ENCODE peak calls at places on chromosomes 11 and 22, in seven cellular contexts. D is breast epithelium, F is mucosa of descending colon, C is uterus, M is upper lobe of right lung, K is GM13976, Y is GM06990. H is an unnamed sample.

GRCh38 chr11:128058580-128059208 is 528.7 kb downstream of the ETS1 start:
- DNase-seq in F (no peak), M (no peak), Y (no peak), K (no peak), C (no peak), D (no peak), H (no peak)

GRCh38 chr11:130738618-130739017 is 177.7 kb downstream of the SNX19 start:
- DNase-seq in Y (no peak), D (no peak), M (no peak), K (no peak), F (no peak), C (no peak), H (no peak)

GRCh38 chr11:19607656-19608360 is 104.8 kb upstream of the NAV2 start:
- DNase-seq in Y (no peak), K (no peak), C (no peak), F (no peak), D (no peak), M (no peak), H (no peak)

GRCh38 chr11:69912911-69913451 is 93.8 kb upstream of the FGF3 start:
- DNase-seq in M (peak; percentile 61), Y (no peak), D (peak; percentile 47), C (no peak), F (peak; percentile 35), K (no peak), H (no peak)

GRCh38 chr11:43738600-43739409 is 58.3 kb downstream of the HSD17B12 start:
- DNase-seq in F (no peak), Y (no peak), K (no peak), M (no peak), D (no peak), C (peak; percentile 11), H (no peak)

GRCh38 chr11:73201249-73201648 is 16.8 kb upstream of the P2RY2 start:
- DNase-seq in C (no peak), M (peak; percentile 84), K (no peak), Y (no peak), D (peak; percentile 51), F (no peak), H (no peak)

GRCh38 chr11:81112718-81113117 is 1620.9 kb downstream of the FAM181B start:
- DNase-seq in C (no peak), D (no peak), M (no peak), F (no peak), Y (no peak), K (no peak), H (no peak)

GRCh38 chr11:86629070-86629706 is 43.2 kb downstream of the ME3 start:
- DNase-seq in K (no peak), M (no peak), Y (no peak), F (peak; percentile 14), D (no peak), C (peak; percentile 37), H (no peak)

GRCh38 chr11:118380571-118380970 is 20.8 kb upstream of the ATP5MG start:
- DNase-seq in F (no peak), Y (no peak), D (no peak), C (no peak), M (no peak), K (no peak), H (no peak)

GRCh38 chr22:24810043-24810749 is 4.2 kb downstream of the SGSM1 start:
- DNase-seq in Y (no peak), M (no peak), C (peak; percentile 27), K (no peak), F (no peak), D (no peak), H (no peak)

GRCh38 chr11:71446150-71446549 is 2.0 kb downstream of the DHCR7 start:
- DNase-seq in M (no peak), Y (no peak), K (no peak), D (no peak), C (no peak), F (no peak), H (no peak)

GRCh38 chr11:69007978-69008381 is 5.1 kb downstream of the MRGPRF start:
- DNase-seq in F (no peak), K (no peak), D (no peak), M (peak; percentile 56), Y (no peak), C (peak; percentile 32), H (no peak)

GRCh38 chr11:84780689-84781293 is 846.4 kb downstream of the DLG2 start:
- DNase-seq in C (no peak), K (no peak), D (no peak), M (no peak), Y (no peak), F (no peak), H (no peak)

GRCh38 chr11:68843052-68843561 is 1.4 kb upstream of the CPT1A start:
- DNase-seq in M (no peak), K (peak; percentile 63), D (no peak), C (peak; percentile 54), F (peak; percentile 62), Y (peak; percentile 55), H (peak; percentile 70)

GRCh38 chr11:26993965-26994446 is at the start of gene FIBIN:
- DNase-seq in M (no peak), D (no peak), Y (no peak), K (no peak), C (peak; percentile 46), F (no peak), H (no peak)

GRCh38 chr22:29205598-29206371 is at the start of gene EMID1:
- DNase-seq in C (peak; percentile 39), K (peak; percentile 79), Y (peak; percentile 67), F (peak; percentile 40), D (no peak), M (peak; percentile 75), H (peak; percentile 87)

GRCh38 chr11:58059011-58059358 is 28.2 kb downstream of the OR6Q1 start:
- DNase-seq in M (no peak), K (no peak), F (no peak), Y (no peak), D (no peak), C (no peak), H (no peak)

GRCh38 chr11:14249121-14249963 is 109.6 kb downstream of the RRAS2 start:
- DNase-seq in C (peak; percentile 58), M (peak; percentile 74), D (peak; percentile 64), F (peak; percentile 41), Y (no peak), K (peak; percentile 60), H (peak; percentile 54)

GRCh38 chr11:64319421-64319761 is 1.5 kb downstream of the PRDX5 start:
- DNase-seq in C (no peak), M (peak; percentile 75), F (no peak), Y (no peak), K (no peak), D (no peak), H (no peak)

GRCh38 chr11:27599217-27599616 is 92.6 kb upstream of the LIN7C start:
- DNase-seq in K (no peak), C (no peak), F (no peak), M (no peak), D (no peak), Y (no peak), H (no peak)

GRCh38 chr11:48036011-48036410 is 55.7 kb downstream of the PTPRJ start:
- DNase-seq in F (no peak), D (no peak), C (no peak), K (no peak), Y (no peak), M (no peak), H (no peak)

GRCh38 chr11:1667906-1668305 is 29.1 kb upstream of the KRTAP5-6 start:
- DNase-seq in D (no peak), C (no peak), M (no peak), Y (no peak), F (no peak), K (no peak), H (no peak)

GRCh38 chr11:72584933-72585597 is 89.2 kb downstream of the PDE2A start:
- DNase-seq in M (no peak), D (no peak), C (no peak), F (no peak), K (no peak), Y (no peak), H (no peak)

GRCh38 chr22:46661221-46661851 is 41.1 kb downstream of the GRAMD4 start:
- DNase-seq in M (no peak), F (no peak), D (no peak), Y (no peak), K (no peak), C (no peak), H (no peak)

DNA sequence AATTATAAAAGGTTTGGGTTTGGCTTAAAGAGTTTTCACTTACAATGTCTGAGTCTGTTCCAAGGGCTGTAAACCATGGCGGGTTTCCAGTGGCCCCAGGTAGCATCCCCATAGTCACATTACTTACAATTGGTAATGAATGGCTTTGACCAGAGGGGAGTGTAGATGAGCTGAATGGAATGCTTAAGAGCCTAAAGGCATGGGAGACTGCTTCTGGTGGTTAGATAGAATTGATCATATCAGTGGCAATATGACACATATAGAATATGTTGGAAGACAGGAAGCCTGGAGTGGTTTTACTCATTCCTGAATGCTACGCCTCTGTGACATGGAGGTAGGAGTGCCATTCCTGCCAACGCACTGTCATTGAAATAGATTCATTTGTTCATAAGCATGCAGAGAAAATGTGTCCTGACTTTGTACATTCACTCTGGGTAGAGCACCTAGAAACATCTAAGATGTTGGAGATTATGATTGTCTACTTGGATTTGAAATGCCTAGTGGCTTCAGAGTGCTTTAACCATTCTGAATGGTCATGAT is 183.3 kb downstream of the BLID start:
- DNase-seq in Y (no peak), M (no peak), D (no peak), C (no peak), K (no peak), F (no peak), H (no peak)
- TF ChIP-seq CTCF in Y (no peak), M (no peak), D (no peak), C (no peak), K (no peak), F (no peak), H (no peak)

GRCh38 chr11:45511566-45511965 is 153.9 kb downstream of the CHST1 start:
- DNase-seq in Y (no peak), K (no peak), M (no peak), D (no peak), F (no peak), C (no peak), H (no peak)
- TF ChIP-seq CTCF in Y (no peak), K (no peak), M (no peak), D (no peak), F (no peak), C (no peak), H (no peak)

GRCh38 chr22:22450343-22450839 is 58.2 kb downstream of the ZNF280B start:
- DNase-seq in K (peak; percentile 73), Y (peak; percentile 20), C (no peak), F (peak; percentile 43), M (no peak), D (no peak), H (peak; percentile 58)
- TF ChIP-seq CTCF in K (no peak), Y (no peak), C (no peak), F (no peak), M (no peak), D (no peak), H (no peak)

GRCh38 chr22:32771761-32772160 is 29.7 kb upstream of the TIMP3 start:
- DNase-seq in Y (no peak), C (no peak), K (no peak), F (no peak), D (no peak), M (no peak), H (no peak)

GRCh38 chr22:32777997-32778396 is 23.5 kb upstream of the TIMP3 start:
- DNase-seq in F (no peak), C (no peak), M (no peak), Y (no peak), K (no peak), D (no peak), H (no peak)

GRCh38 chr22:32776397-32776796 is 25.1 kb upstream of the TIMP3 start:
- DNase-seq in C (no peak), F (no peak), D (no peak), M (no peak), K (no peak), Y (no peak), H (no peak)

GRCh38 chr22:32776800-32777199 is 24.7 kb upstream of the TIMP3 start:
- DNase-seq in F (no peak), K (no peak), M (no peak), C (no peak), D (no peak), Y (no peak), H (no peak)

GRCh38 chr22:32775957-32776356 is 25.5 kb upstream of the TIMP3 start:
- DNase-seq in F (no peak), K (no peak), Y (no peak), D (no peak), M (no peak), C (no peak), H (no peak)
- TF ChIP-seq CTCF in F (no peak), K (no peak), Y (peak; percentile 56), D (no peak), M (peak; percentile 26), C (no peak), H (peak; percentile 15)

H was measured in GM13977.